ENCODE peak calls at places on chromosomes 4 and X, in ten cellular contexts. U, H, B, Z, N, S, Y, W, G and M are unnamed samples.

GRCh38 chr4:3786196-3786869 is 20.1 kb downstream of the ADRA2C start:
- DNase-seq in U (no peak), H (no peak), B (no peak), Z (no peak), N (peak; percentile 94), S (no peak), Y (no peak), W (peak; percentile 10), G (peak; percentile 93), M (no peak)

GRCh38 chrX:148426467-148426866 is 74.0 kb upstream of the AFF2 start:
- DNase-seq in U (no peak), H (no peak), B (no peak), Z (no peak), N (no peak), S (no peak), Y (no peak), W (no peak), G (no peak), M (no peak)

GRCh38 chrX:155263854-155264628 is at the start of gene RAB39B:
- DNase-seq in U (peak; percentile 77), H (peak; percentile 49), B (peak; percentile 51), Z (peak; percentile 62), N (peak; percentile 69), S (peak; percentile 42), Y (peak; percentile 51), W (peak; percentile 18), G (peak; percentile 74), M (peak; percentile 45)

GRCh38 chrX:103663921-103664320 is 22.6 kb downstream of the MORF4L2 start:
- DNase-seq in U (no peak), H (no peak), B (no peak), Z (no peak), N (no peak), S (no peak), Y (no peak), W (no peak), G (no peak), M (no peak)

GRCh38 chr4:68076194-68076593 is 53.5 kb downstream of the TMPRSS11F start:
- DNase-seq in U (no peak), H (no peak), B (no peak), Z (no peak), N (no peak), S (no peak), Y (no peak), W (no peak), G (no peak), M (no peak)

GRCh38 chrX:26999634-27000033 is 463.5 kb downstream of the PPP4R3C start:
- DNase-seq in U (no peak), H (no peak), B (no peak), Z (no peak), N (no peak), S (no peak), Y (no peak), W (no peak), G (no peak), M (no peak)

GRCh38 chrX:129653985-129654651 is 638 bp downstream of the APLN start:
- DNase-seq in U (no peak), H (no peak), B (no peak), Z (no peak), N (peak; percentile 54), S (peak; percentile 45), Y (no peak), W (no peak), G (peak; percentile 74), M (no peak)

GRCh38 chrX:23908219-23909003 is 605 bp downstream of the CXorf58 start:
- DNase-seq in U (no peak), H (no peak), B (peak; percentile 12), Z (no peak), N (no peak), S (no peak), Y (no peak), W (no peak), G (no peak), M (peak; percentile 54)

GRCh38 chrX:95907081-95907480 is 777.6 kb upstream of the DIAPH2 start:
- DNase-seq in U (no peak), H (no peak), B (no peak), Z (no peak), N (no peak), S (no peak), Y (no peak), W (no peak), G (no peak), M (no peak)

GRCh38 chrX:3791449-3791848 is 78.0 kb upstream of the PRKX start:
- DNase-seq in U (no peak), H (no peak), B (no peak), Z (no peak), N (no peak), S (no peak), Y (no peak), W (no peak), G (no peak), M (no peak)

GRCh38 chrX:43559643-43560042 is 96.5 kb upstream of the MAOA start:
- DNase-seq in U (peak; percentile 42), H (no peak), B (peak; percentile 25), Z (peak; percentile 1), N (peak; percentile 51), S (peak; percentile 32), Y (peak; percentile 28), W (no peak), G (peak; percentile 39), M (no peak)

GRCh38 chr4:99062120-99062519 is 26.5 kb downstream of the ADH5 start:
- DNase-seq in U (no peak), H (no peak), B (no peak), Z (no peak), N (peak; percentile 35), S (no peak), Y (no peak), W (no peak), G (no peak), M (no peak)

GRCh38 chrX:152658302-152658701 is 20.6 kb downstream of the GABRQ start:
- DNase-seq in U (no peak), H (no peak), B (no peak), Z (no peak), N (no peak), S (no peak), Y (no peak), W (no peak), G (peak; percentile 27), M (no peak)

GRCh38 chr4:52037730-52038108 is 380 bp downstream of the SGCB start:
- DNase-seq in U (peak; percentile 83), H (no peak), B (no peak), Z (no peak), N (peak; percentile 58), S (peak; percentile 49), Y (no peak), W (no peak), G (peak; percentile 90), M (no peak)

GRCh38 chr4:125198916-125199315 is 115.8 kb upstream of the FAT4 start:
- DNase-seq in U (no peak), H (no peak), B (no peak), Z (no peak), N (no peak), S (no peak), Y (no peak), W (no peak), G (no peak), M (no peak)

GRCh38 chr4:163495900-163496299 is 1.4 kb downstream of the TMA16 start:
- DNase-seq in U (peak; percentile 47), H (no peak), B (peak; percentile 37), Z (no peak), N (no peak), S (no peak), Y (peak; percentile 7), W (no peak), G (peak; percentile 7), M (no peak)

GRCh38 chr4:5142726-5143125 is 91.4 kb downstream of the STK32B start:
- DNase-seq in U (peak; percentile 43), H (no peak), B (no peak), Z (no peak), N (no peak), S (no peak), Y (peak; percentile 48), W (no peak), G (peak; percentile 33), M (no peak)

GRCh38 chrX:72367524-72367923 is 61.8 kb upstream of the CITED1 start:
- DNase-seq in U (no peak), H (no peak), B (no peak), Z (no peak), N (no peak), S (no peak), Y (no peak), W (no peak), G (no peak), M (no peak)

GRCh38 chrX:121876316-121876715 is 828.9 kb downstream of the GLUD2 start:
- DNase-seq in U (no peak), H (no peak), B (no peak), Z (no peak), N (no peak), S (no peak), Y (no peak), W (peak; percentile 52), G (no peak), M (no peak)

GRCh38 chr4:28386776-28387175 is 1526.1 kb downstream of the STIM2 start:
- DNase-seq in U (no peak), H (no peak), B (no peak), Z (no peak), N (no peak), S (no peak), Y (no peak), W (no peak), G (no peak), M (no peak)

GRCh38 chrX:116181300-116181699 is 10.8 kb downstream of the AGTR2 start:
- DNase-seq in U (no peak), H (no peak), B (no peak), Z (no peak), N (no peak), S (no peak), Y (no peak), W (no peak), G (no peak), M (no peak)

GRCh38 chr4:110216079-110216478 is 17.7 kb upstream of the ELOVL6 start:
- DNase-seq in U (no peak), H (no peak), B (no peak), Z (no peak), N (no peak), S (no peak), Y (no peak), W (no peak), G (no peak), M (no peak)